ENCODE peak calls at places on chromosomes 12 and 14, in ten cellular contexts. One of them, this sample, is unnamed.

GRCh38 chr12:46187023-46187422 is 81.8 kb downstream of the SLC38A1 start:
- DNase-seq in aorta: no peak
- DNase-seq in myocyte: peak
- DNase-seq in GOT3: no peak
- DNase-seq in stimulated activated CD8-positive, alpha-beta memory T cell treated with anti-CD3 and anti-CD28 coated beads, Interleukin-4, amount 100 ng/mL, for 48 hours: no peak
- DNase-seq in breast epithelium: peak
- DNase-seq in central memory CD4-positive, alpha-beta T cell: no peak
- DNase-seq in activated CD4-positive, alpha-beta memory T cell treated with anti-CD3 and anti-CD28 coated beads, Interleukin-2, amount 10 ng/mL, durations not matched to agents 7 days and 5 days: no peak
- DNase-seq in HCT116: no peak
- DNase-seq in activated gamma-delta T cell treated with Interleukin-2 at 50 U/mL for 16 hours: no peak
- DNase-seq in this sample: no peak

GRCh38 chr14:77014004-77014604 is 14.4 kb downstream of the IRF2BPL start:
- DNase-seq in aorta: peak
- DNase-seq in myocyte: peak
- DNase-seq in GOT3: no peak
- DNase-seq in stimulated activated CD8-positive, alpha-beta memory T cell treated with anti-CD3 and anti-CD28 coated beads, Interleukin-4, amount 100 ng/mL, for 48 hours: no peak
- DNase-seq in breast epithelium: peak
- DNase-seq in central memory CD4-positive, alpha-beta T cell: no peak
- DNase-seq in activated CD4-positive, alpha-beta memory T cell treated with anti-CD3 and anti-CD28 coated beads, Interleukin-2, amount 10 ng/mL, durations not matched to agents 7 days and 5 days: no peak
- DNase-seq in HCT116: no peak
- DNase-seq in activated gamma-delta T cell treated with Interleukin-2 at 50 U/mL for 16 hours: no peak
- DNase-seq in this sample: no peak

GRCh38 chr12:53791735-53792326 is 40.1 kb upstream of the CISTR start:
- DNase-seq in aorta: no peak
- DNase-seq in myocyte: no peak
- DNase-seq in GOT3: no peak
- DNase-seq in stimulated activated CD8-positive, alpha-beta memory T cell treated with anti-CD3 and anti-CD28 coated beads, Interleukin-4, amount 100 ng/mL, for 48 hours: peak
- DNase-seq in breast epithelium: no peak
- DNase-seq in central memory CD4-positive, alpha-beta T cell: peak
- DNase-seq in activated CD4-positive, alpha-beta memory T cell treated with anti-CD3 and anti-CD28 coated beads, Interleukin-2, amount 10 ng/mL, durations not matched to agents 7 days and 5 days: peak
- DNase-seq in HCT116: peak
- DNase-seq in activated gamma-delta T cell treated with Interleukin-2 at 50 U/mL for 16 hours: peak
- DNase-seq in this sample: peak

GRCh38 chr12:92143280-92143679 is 2.4 kb downstream of the BTG1 start:
- DNase-seq in aorta: no peak
- DNase-seq in myocyte: peak
- DNase-seq in GOT3: no peak
- DNase-seq in stimulated activated CD8-positive, alpha-beta memory T cell treated with anti-CD3 and anti-CD28 coated beads, Interleukin-4, amount 100 ng/mL, for 48 hours: no peak
- DNase-seq in breast epithelium: no peak
- DNase-seq in central memory CD4-positive, alpha-beta T cell: no peak
- DNase-seq in activated CD4-positive, alpha-beta memory T cell treated with anti-CD3 and anti-CD28 coated beads, Interleukin-2, amount 10 ng/mL, durations not matched to agents 7 days and 5 days: no peak
- DNase-seq in HCT116: no peak
- DNase-seq in activated gamma-delta T cell treated with Interleukin-2 at 50 U/mL for 16 hours: no peak
- DNase-seq in this sample: no peak

GRCh38 chr14:53295985-53296582 is 143.0 kb upstream of the DDHD1 start:
- DNase-seq in aorta: no peak
- DNase-seq in myocyte: peak
- DNase-seq in GOT3: no peak
- DNase-seq in stimulated activated CD8-positive, alpha-beta memory T cell treated with anti-CD3 and anti-CD28 coated beads, Interleukin-4, amount 100 ng/mL, for 48 hours: no peak
- DNase-seq in breast epithelium: no peak
- DNase-seq in central memory CD4-positive, alpha-beta T cell: peak
- DNase-seq in activated CD4-positive, alpha-beta memory T cell treated with anti-CD3 and anti-CD28 coated beads, Interleukin-2, amount 10 ng/mL, durations not matched to agents 7 days and 5 days: no peak
- DNase-seq in HCT116: peak
- DNase-seq in activated gamma-delta T cell treated with Interleukin-2 at 50 U/mL for 16 hours: peak
- DNase-seq in this sample: peak

GRCh38 chr12:117874842-117875434 is 93.9 kb downstream of the KSR2 start:
- DNase-seq in aorta: peak
- DNase-seq in myocyte: peak
- DNase-seq in GOT3: peak
- DNase-seq in stimulated activated CD8-positive, alpha-beta memory T cell treated with anti-CD3 and anti-CD28 coated beads, Interleukin-4, amount 100 ng/mL, for 48 hours: peak
- DNase-seq in breast epithelium: peak
- DNase-seq in central memory CD4-positive, alpha-beta T cell: peak
- DNase-seq in activated CD4-positive, alpha-beta memory T cell treated with anti-CD3 and anti-CD28 coated beads, Interleukin-2, amount 10 ng/mL, durations not matched to agents 7 days and 5 days: peak
- DNase-seq in HCT116: peak
- DNase-seq in activated gamma-delta T cell treated with Interleukin-2 at 50 U/mL for 16 hours: peak
- DNase-seq in this sample: peak

GRCh38 chr14:99121027-99121875 is 150.7 kb downstream of the BCL11B start:
- DNase-seq in aorta: no peak
- DNase-seq in myocyte: no peak
- DNase-seq in GOT3: no peak
- DNase-seq in stimulated activated CD8-positive, alpha-beta memory T cell treated with anti-CD3 and anti-CD28 coated beads, Interleukin-4, amount 100 ng/mL, for 48 hours: no peak
- DNase-seq in breast epithelium: peak
- DNase-seq in central memory CD4-positive, alpha-beta T cell: no peak
- DNase-seq in activated CD4-positive, alpha-beta memory T cell treated with anti-CD3 and anti-CD28 coated beads, Interleukin-2, amount 10 ng/mL, durations not matched to agents 7 days and 5 days: peak
- DNase-seq in HCT116: no peak
- DNase-seq in activated gamma-delta T cell treated with Interleukin-2 at 50 U/mL for 16 hours: no peak
- DNase-seq in this sample: no peak

GRCh38 chr12:72471806-72472205 is 199.6 kb downstream of the TRHDE start:
- DNase-seq in aorta: no peak
- DNase-seq in myocyte: no peak
- DNase-seq in GOT3: no peak
- DNase-seq in stimulated activated CD8-positive, alpha-beta memory T cell treated with anti-CD3 and anti-CD28 coated beads, Interleukin-4, amount 100 ng/mL, for 48 hours: no peak
- DNase-seq in breast epithelium: no peak
- DNase-seq in central memory CD4-positive, alpha-beta T cell: no peak
- DNase-seq in activated CD4-positive, alpha-beta memory T cell treated with anti-CD3 and anti-CD28 coated beads, Interleukin-2, amount 10 ng/mL, durations not matched to agents 7 days and 5 days: no peak
- DNase-seq in HCT116: no peak
- DNase-seq in activated gamma-delta T cell treated with Interleukin-2 at 50 U/mL for 16 hours: no peak
- DNase-seq in this sample: no peak

GRCh38 chr14:101224356-101225115 is 321.0 kb upstream of the RTL1 start:
- DNase-seq in aorta: peak
- DNase-seq in myocyte: no peak
- DNase-seq in GOT3: no peak
- DNase-seq in stimulated activated CD8-positive, alpha-beta memory T cell treated with anti-CD3 and anti-CD28 coated beads, Interleukin-4, amount 100 ng/mL, for 48 hours: no peak
- DNase-seq in breast epithelium: no peak
- DNase-seq in central memory CD4-positive, alpha-beta T cell: no peak
- DNase-seq in activated CD4-positive, alpha-beta memory T cell treated with anti-CD3 and anti-CD28 coated beads, Interleukin-2, amount 10 ng/mL, durations not matched to agents 7 days and 5 days: peak
- DNase-seq in HCT116: no peak
- DNase-seq in activated gamma-delta T cell treated with Interleukin-2 at 50 U/mL for 16 hours: no peak
- DNase-seq in this sample: no peak

GRCh38 chr12:98232753-98233385 is 282.5 kb upstream of the TMPO start:
- DNase-seq in aorta: no peak
- DNase-seq in myocyte: no peak
- DNase-seq in GOT3: no peak
- DNase-seq in stimulated activated CD8-positive, alpha-beta memory T cell treated with anti-CD3 and anti-CD28 coated beads, Interleukin-4, amount 100 ng/mL, for 48 hours: no peak
- DNase-seq in breast epithelium: no peak
- DNase-seq in central memory CD4-positive, alpha-beta T cell: no peak
- DNase-seq in activated CD4-positive, alpha-beta memory T cell treated with anti-CD3 and anti-CD28 coated beads, Interleukin-2, amount 10 ng/mL, durations not matched to agents 7 days and 5 days: no peak
- DNase-seq in HCT116: no peak
- DNase-seq in activated gamma-delta T cell treated with Interleukin-2 at 50 U/mL for 16 hours: no peak
- DNase-seq in this sample: no peak

GRCh38 chr14:101010293-101010692 is 106.8 kb upstream of the RTL1 start:
- DNase-seq in aorta: peak
- DNase-seq in myocyte: no peak
- DNase-seq in GOT3: no peak
- DNase-seq in stimulated activated CD8-positive, alpha-beta memory T cell treated with anti-CD3 and anti-CD28 coated beads, Interleukin-4, amount 100 ng/mL, for 48 hours: peak
- DNase-seq in breast epithelium: no peak
- DNase-seq in central memory CD4-positive, alpha-beta T cell: no peak
- DNase-seq in activated CD4-positive, alpha-beta memory T cell treated with anti-CD3 and anti-CD28 coated beads, Interleukin-2, amount 10 ng/mL, durations not matched to agents 7 days and 5 days: no peak
- DNase-seq in HCT116: no peak
- DNase-seq in activated gamma-delta T cell treated with Interleukin-2 at 50 U/mL for 16 hours: no peak
- DNase-seq in this sample: no peak

GRCh38 chr12:58364389-58365086 is 423.2 kb downstream of the ATP23 start:
- DNase-seq in aorta: no peak
- DNase-seq in myocyte: peak
- DNase-seq in GOT3: peak
- DNase-seq in stimulated activated CD8-positive, alpha-beta memory T cell treated with anti-CD3 and anti-CD28 coated beads, Interleukin-4, amount 100 ng/mL, for 48 hours: no peak
- DNase-seq in breast epithelium: no peak
- DNase-seq in central memory CD4-positive, alpha-beta T cell: no peak
- DNase-seq in activated CD4-positive, alpha-beta memory T cell treated with anti-CD3 and anti-CD28 coated beads, Interleukin-2, amount 10 ng/mL, durations not matched to agents 7 days and 5 days: no peak
- DNase-seq in HCT116: peak
- DNase-seq in activated gamma-delta T cell treated with Interleukin-2 at 50 U/mL for 16 hours: no peak
- DNase-seq in this sample: no peak

GRCh38 chr12:113092478-113093408 is 36.2 kb downstream of the DTX1 start:
- DNase-seq in aorta: no peak
- DNase-seq in myocyte: peak
- DNase-seq in GOT3: no peak
- DNase-seq in stimulated activated CD8-positive, alpha-beta memory T cell treated with anti-CD3 and anti-CD28 coated beads, Interleukin-4, amount 100 ng/mL, for 48 hours: no peak
- DNase-seq in breast epithelium: no peak
- DNase-seq in central memory CD4-positive, alpha-beta T cell: no peak
- DNase-seq in activated CD4-positive, alpha-beta memory T cell treated with anti-CD3 and anti-CD28 coated beads, Interleukin-2, amount 10 ng/mL, durations not matched to agents 7 days and 5 days: no peak
- DNase-seq in HCT116: no peak
- DNase-seq in activated gamma-delta T cell treated with Interleukin-2 at 50 U/mL for 16 hours: no peak
- DNase-seq in this sample: no peak

This sample was measured in SW 1271.